ENCODE peak calls at places on chromosomes 3 and 15, in five cellular contexts. B is CD4-positive, alpha-beta T cell; D is ovary; W is kidney; I is vagina. Z is an unnamed sample.

GRCh38 chr15:22265056-22265945 is 185.0 kb downstream of the OR4M2 start:
- DNase-seq in I (no peak), W (no peak), B (no peak), D (no peak), Z (no peak)

GRCh38 chr3:126121074-126121473 is 37.1 kb upstream of the SLC41A3 start:
- DNase-seq in W (no peak), D (no peak), B (no peak), I (peak), Z (no peak)

GRCh38 chr3:52432225-52432624 is 12.7 kb downstream of the SEMA3G start:
- DNase-seq in D (no peak), B (no peak), I (no peak), W (peak), Z (no peak)

GRCh38 chr3:13077431-13078157 is 4.4 kb upstream of the IQSEC1 start:
- DNase-seq in W (no peak), B (no peak), I (no peak), D (no peak), Z (no peak)

GRCh38 chr3:124833710-124834332 is 53.3 kb downstream of the ITGB5 start:
- DNase-seq in I (no peak), W (no peak), D (no peak), B (no peak), Z (no peak)

GRCh38 chr3:42185044-42185443 is 80.9 kb downstream of the CCK start:
- DNase-seq in W (no peak), B (no peak), D (no peak), I (no peak), Z (no peak)

GRCh38 chr3:89107461-89108035 is at the start of gene EPHA3:
- DNase-seq in I (no peak), D (peak), B (peak), W (peak), Z (peak)

GRCh38 chr3:127411083-127411727 is 123.4 kb upstream of the PRR20G start:
- DNase-seq in W (peak), I (no peak), B (no peak), D (no peak), Z (no peak)

GRCh38 chr3:132232231-132232792 is 84.9 kb upstream of the ACP3 start:
- DNase-seq in B (no peak), I (no peak), D (no peak), W (no peak), Z (no peak)

GRCh38 chr15:74627766-74628165 is 12.1 kb downstream of the CLK3 start:
- DNase-seq in D (no peak), W (no peak), I (no peak), B (no peak), Z (no peak)

GRCh38 chr3:139310474-139310933 is 33.3 kb upstream of the MRPS22 start:
- DNase-seq in W (no peak), B (no peak), I (no peak), D (peak), Z (peak)

GRCh38 chr3:111857474-111857873 is 1.6 kb upstream of the PHLDB2 start:
- DNase-seq in I (no peak), D (no peak), W (no peak), B (no peak), Z (no peak)

GRCh38 chr3:96259-96658 is 100.3 kb upstream of the CHL1 start:
- DNase-seq in W (no peak), D (no peak), I (no peak), B (no peak), Z (no peak)

DNA sequence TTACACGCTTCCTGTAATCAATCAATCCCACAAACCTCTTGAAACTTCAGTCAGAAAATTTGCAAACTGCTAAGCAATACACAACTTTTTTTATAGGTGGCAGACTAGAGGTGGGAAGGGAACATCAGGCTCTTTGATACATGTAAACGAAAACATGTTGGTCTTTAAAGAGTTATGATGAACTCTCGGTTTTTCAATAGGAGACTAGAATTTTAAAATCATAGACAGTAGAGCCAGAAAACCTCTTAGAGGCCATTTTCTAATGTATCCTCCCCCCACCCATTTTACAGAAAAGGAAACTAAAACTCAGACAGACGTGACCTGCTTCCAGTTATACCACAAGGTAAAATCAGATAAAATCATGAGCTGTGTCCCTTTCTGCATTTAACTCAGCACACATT is 179.1 kb upstream of the LPP start:
- DNase-seq in I (no peak), D (no peak), B (no peak), W (no peak), Z (no peak)
- TF ChIP-seq CTCF in I (no peak), D (no peak), B (peak), W (no peak), Z (peak)

GRCh38 chr3:47411696-47412452 is 31.1 kb downstream of the PTPN23 start:
- DNase-seq in D (no peak), W (peak), B (no peak), I (no peak), Z (no peak)

GRCh38 chr3:47412453-47412756 is 31.6 kb downstream of the PTPN23 start:
- DNase-seq in D (no peak), W (no peak), B (no peak), I (no peak), Z (no peak)

GRCh38 chr3:47413751-47414150 is 32.9 kb downstream of the PTPN23 start:
- DNase-seq in B (no peak), I (no peak), W (no peak), D (no peak), Z (no peak)

GRCh38 chr3:47414161-47414564 is 33.3 kb downstream of the PTPN23 start:
- DNase-seq in D (no peak), B (no peak), W (no peak), I (no peak), Z (no peak)

GRCh38 chr3:47412842-47413520 is 32.2 kb downstream of the PTPN23 start:
- DNase-seq in B (no peak), W (no peak), I (no peak), D (no peak), Z (no peak)
- TF ChIP-seq CTCF in B (no peak), W (no peak), I (no peak), D (no peak), Z (peak)

GRCh38 chr3:46214751-46215352 is 6.7 kb upstream of the CCR1 start:
- DNase-seq in B (no peak), W (no peak), I (no peak), D (no peak), Z (no peak)
- TF ChIP-seq CTCF in B (no peak), W (no peak), I (no peak), D (no peak), Z (peak)

GRCh38 chr3:140499114-140499757 is 178.6 kb upstream of the TRIM42 start:
- DNase-seq in I (no peak), B (no peak), D (no peak), W (no peak), Z (no peak)
- TF ChIP-seq CTCF in I (no peak), B (no peak), D (no peak), W (peak), Z (no peak)

DNA sequence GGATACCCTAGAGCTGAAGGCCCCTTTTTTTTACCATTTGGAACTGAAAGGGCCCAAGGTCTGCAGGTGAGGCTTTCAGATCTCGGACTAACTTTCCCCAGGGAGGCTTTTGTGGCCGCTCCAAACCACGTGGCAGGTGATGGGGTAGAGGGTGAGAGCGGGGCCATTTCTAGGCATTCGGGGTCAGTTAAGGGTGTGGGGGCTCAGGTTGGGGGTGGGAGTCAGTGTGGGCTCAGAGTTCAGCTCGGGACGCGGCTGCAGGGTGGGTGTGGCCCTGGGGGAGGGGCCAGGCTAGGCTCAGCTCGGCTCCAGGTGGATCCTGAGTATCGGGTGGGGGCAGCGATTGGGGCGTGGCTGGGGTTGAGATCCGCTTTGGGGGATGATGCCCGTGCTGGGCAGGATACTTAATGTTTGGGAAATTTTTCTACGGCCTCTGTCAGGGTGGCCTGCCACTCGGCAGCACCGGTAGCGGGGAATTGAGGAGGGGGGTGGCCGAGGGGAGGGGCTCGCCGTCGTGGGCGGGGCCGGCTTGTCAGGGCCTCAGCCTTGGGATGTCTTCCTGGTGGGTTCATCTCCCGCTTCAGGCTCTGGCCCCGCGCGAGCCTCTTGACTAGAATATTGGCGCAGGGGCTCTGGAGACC is 2.5 kb downstream of the KLF13 start:
- DNase-seq in D (peak), W (peak), I (no peak), B (no peak), Z (no peak)
- TF ChIP-seq CTCF in D (no peak), W (no peak), I (no peak), B (no peak), Z (no peak)

DNA sequence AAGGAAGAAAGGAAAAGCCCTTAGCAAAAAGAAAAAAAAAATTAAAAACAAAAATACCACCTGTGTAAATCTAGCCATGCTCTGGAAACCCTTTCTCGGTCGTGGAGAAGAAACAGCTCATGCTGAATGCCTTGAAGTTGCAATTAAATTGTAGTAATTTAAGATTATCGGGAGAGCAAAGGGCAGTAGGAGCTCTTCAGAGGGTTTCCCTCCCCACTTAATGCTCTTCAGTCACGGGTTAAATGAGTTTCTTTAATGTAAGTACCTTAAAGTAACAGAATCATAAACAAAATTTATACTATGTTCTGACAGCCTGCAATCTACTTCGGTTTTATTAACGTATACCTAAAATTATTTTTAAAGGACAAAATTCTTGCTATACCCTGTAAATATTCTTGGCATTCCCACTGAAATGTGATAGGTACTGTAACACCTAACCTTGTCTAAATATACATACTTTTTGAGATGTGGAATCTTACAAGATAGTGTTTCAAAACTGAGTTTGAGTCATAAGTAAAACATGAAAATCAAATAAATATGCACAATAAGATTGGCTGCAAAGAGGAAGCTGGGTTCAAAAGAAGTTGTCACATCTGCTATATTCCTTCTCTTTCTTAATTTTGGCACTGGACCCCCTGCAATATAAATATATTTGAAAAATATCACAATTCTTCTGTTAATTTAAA is 5.3 kb downstream of the FOXP1 start:
- DNase-seq in B (no peak), I (no peak), D (no peak), W (no peak), Z (no peak)
- TF ChIP-seq CTCF in B (no peak), I (no peak), D (no peak), W (no peak), Z (no peak)

GRCh38 chr3:70352215-70352614 is 39.8 kb upstream of the MDFIC2 start:
- DNase-seq in W (no peak), D (no peak), B (no peak), I (no peak), Z (no peak)
- TF ChIP-seq CTCF in W (no peak), D (no peak), B (no peak), I (no peak), Z (no peak)

GRCh38 chr3:71083726-71084131 is 499.8 kb downstream of the FOXP1 start:
- DNase-seq in B (no peak), D (no peak), W (no peak), I (no peak), Z (no peak)
- TF ChIP-seq CTCF in B (no peak), D (no peak), W (no peak), I (no peak), Z (no peak)

GRCh38 chr15:81410318-81410753 is 36.3 kb upstream of the TMC3 start:
- DNase-seq in W (no peak), D (peak), I (no peak), B (no peak), Z (peak)
- TF ChIP-seq CTCF in W (peak), D (no peak), I (peak), B (peak), Z (peak)

DNA sequence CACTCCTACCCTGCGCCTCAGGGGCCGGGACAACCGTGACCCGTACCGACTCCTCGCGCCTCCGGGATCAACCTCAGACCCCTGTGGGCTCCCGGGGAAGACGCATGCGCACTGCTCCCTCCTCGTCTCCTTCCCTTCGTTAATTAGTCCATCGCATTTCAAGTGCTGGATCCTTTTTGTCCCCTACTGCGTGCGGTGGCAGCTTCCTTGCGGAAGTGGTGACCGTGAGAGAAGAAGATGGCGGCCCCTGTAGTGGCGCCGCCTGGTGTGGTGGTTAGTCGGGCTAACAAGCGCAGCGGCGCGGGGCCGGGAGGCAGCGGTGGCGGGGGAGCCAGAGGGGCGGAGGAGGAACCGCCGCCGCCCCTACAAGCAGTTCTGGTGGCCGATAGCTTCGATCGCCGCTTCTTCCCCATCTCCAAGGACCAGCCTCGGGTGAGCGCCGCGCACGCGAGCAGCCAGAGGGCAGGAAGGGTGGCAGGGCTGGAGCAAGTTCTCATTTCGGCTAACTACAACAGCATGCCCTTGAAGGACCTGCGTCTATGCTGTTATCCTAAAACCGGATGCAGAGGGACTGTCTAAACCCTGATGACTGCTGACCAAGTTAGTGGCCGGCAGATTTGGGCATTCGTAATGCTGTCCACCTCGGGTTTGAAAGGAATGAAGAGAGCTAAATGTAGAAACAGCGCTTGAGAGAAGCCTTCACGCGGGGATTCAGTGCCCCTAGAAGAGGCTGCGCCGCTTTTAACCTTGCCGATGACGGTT is at the start of gene EIF2B5:
- DNase-seq in W (peak), I (no peak), D (peak), B (peak), Z (peak)
- TF ChIP-seq CTCF in W (peak), I (peak), D (no peak), B (peak), Z (peak)

Z was measured in HFFc6.